ENCODE peak calls at places on chromosome 12, in five cellular contexts. B, J, P, L and Z are unnamed samples.

GRCh38 chr12:46459111-46459510 is 86.5 kb upstream of the SLC38A2 start:
- DNase-seq in B (no peak), J (no peak), P (no peak), L (no peak), Z (no peak)

GRCh38 chr12:69404851-69405365 is 45.4 kb downstream of the YEATS4 start:
- DNase-seq in B (no peak), J (no peak), P (no peak), L (no peak), Z (no peak)

GRCh38 chr12:54765652-54766051 is 88.7 kb upstream of the MUCL1 start:
- DNase-seq in B (no peak), J (no peak), P (no peak), L (no peak), Z (no peak)

GRCh38 chr12:99235381-99235780 is 412.2 kb upstream of the GARIN6 start:
- DNase-seq in B (no peak), J (no peak), P (no peak), L (no peak), Z (no peak)

GRCh38 chr12:461425-461824 is 1.7 kb downstream of the B4GALNT3 start:
- DNase-seq in B (no peak), J (no peak), P (peak), L (no peak), Z (no peak)

GRCh38 chr12:15855646-15856045 is 26.5 kb upstream of the STRAP start:
- DNase-seq in B (no peak), J (no peak), P (no peak), L (no peak), Z (no peak)

GRCh38 chr12:47340391-47341015 is 260.7 kb upstream of the AMIGO2 start:
- DNase-seq in B (no peak), J (no peak), P (no peak), L (no peak), Z (no peak)

GRCh38 chr12:6315184-6315583 is 4.7 kb downstream of the PLEKHG6 start:
- DNase-seq in B (no peak), J (no peak), P (no peak), L (no peak), Z (no peak)

GRCh38 chr12:43551971-43552559 is at the start of gene ADAMTS20:
- DNase-seq in B (no peak), J (no peak), P (no peak), L (no peak), Z (peak)

GRCh38 chr12:96141216-96141944 is 52.8 kb upstream of the ELK3 start:
- DNase-seq in B (no peak), J (no peak), P (peak), L (no peak), Z (no peak)

GRCh38 chr12:105723534-105723933 is 393.0 kb downstream of the C12orf75 start:
- DNase-seq in B (no peak), J (no peak), P (no peak), L (no peak), Z (no peak)

GRCh38 chr12:67453181-67453580 is 184.0 kb downstream of the CAND1 start:
- DNase-seq in B (no peak), J (no peak), P (no peak), L (no peak), Z (no peak)

GRCh38 chr12:109767991-109768900 is 54.6 kb downstream of the FAM222A start:
- DNase-seq in B (no peak), J (no peak), P (no peak), L (no peak), Z (peak)

GRCh38 chr12:109223868-109224267 is 85.2 kb downstream of the FOXN4 start:
- DNase-seq in B (no peak), J (no peak), P (no peak), L (no peak), Z (no peak)

GRCh38 chr12:3034067-3034750 is 43.0 kb upstream of the TSPAN9 start:
- DNase-seq in B (peak), J (peak), P (peak), L (peak), Z (peak)

GRCh38 chr12:3333583-3333982 is 157.4 kb upstream of the PRMT8 start:
- DNase-seq in B (no peak), J (no peak), P (no peak), L (no peak), Z (peak)

GRCh38 chr12:38907171-38907923 is 2.0 kb upstream of the CPNE8 start:
- DNase-seq in B (no peak), J (no peak), P (no peak), L (no peak), Z (no peak)

GRCh38 chr12:48029811-48030650 is 25.8 kb upstream of the COL2A1 start:
- DNase-seq in B (peak), J (no peak), P (no peak), L (no peak), Z (no peak)

GRCh38 chr12:23141335-23141734 is 516.4 kb downstream of the ETNK1 start:
- DNase-seq in B (no peak), J (no peak), P (no peak), L (no peak), Z (no peak)

GRCh38 chr12:52146822-52147366 is 44.9 kb downstream of the KRT80 start:
- DNase-seq in B (no peak), J (peak), P (no peak), L (no peak), Z (no peak)

GRCh38 chr12:56154246-56154771 is 1.9 kb downstream of the MYL6B start:
- DNase-seq in B (peak), J (no peak), P (no peak), L (no peak), Z (no peak)

GRCh38 chr12:119668315-119668651 is 350 bp downstream of the PRKAB1 start:
- DNase-seq in B (peak), J (no peak), P (no peak), L (no peak), Z (no peak)

GRCh38 chr12:111993290-111994150 is 19.4 kb downstream of the TMEM116 start:
- DNase-seq in B (no peak), J (no peak), P (no peak), L (peak), Z (no peak)

GRCh38 chr12:48794870-48795269 is 6.0 kb upstream of the ADCY6 start:
- DNase-seq in B (no peak), J (peak), P (no peak), L (no peak), Z (no peak)

GRCh38 chr12:60535363-60535762 is 939.5 kb downstream of the SLC16A7 start:
- DNase-seq in B (no peak), J (no peak), P (no peak), L (no peak), Z (no peak)

GRCh38 chr12:127257366-127257935 is 1009.5 kb upstream of the TMEM132C start:
- DNase-seq in B (no peak), J (no peak), P (no peak), L (no peak), Z (no peak)

GRCh38 chr12:51895378-51896135 is 7.7 kb downstream of the ANKRD33 start:
- DNase-seq in B (no peak), J (no peak), P (peak), L (no peak), Z (no peak)

GRCh38 chr12:57389033-57389432 is 41.8 kb downstream of the R3HDM2 start:
- DNase-seq in B (no peak), J (peak), P (no peak), L (no peak), Z (no peak)

GRCh38 chr12:13100610-13100881 is 2.9 kb downstream of the GSG1 start:
- DNase-seq in B (no peak), J (no peak), P (no peak), L (no peak), Z (no peak)
- H3K4me3 ChIP-seq in B (peak), J (peak), P (no peak), L (peak), Z (peak)

GRCh38 chr12:1800646-1801284 is 19.6 kb upstream of the LRTM2 start:
- DNase-seq in B (peak), J (no peak), P (peak), L (no peak), Z (peak)
- TF ChIP-seq CTCF in B (peak), J (peak), P (no peak), L (peak), Z (peak)

GRCh38 chr12:12977231-12977630 is 22.8 kb downstream of the HEBP1 start:
- DNase-seq in B (no peak), J (no peak), P (no peak), L (no peak), Z (no peak)

GRCh38 chr12:12975322-12976077 is 23.5 kb upstream of the GPRC5D start:
- DNase-seq in B (peak), J (no peak), P (peak), L (no peak), Z (peak)

GRCh38 chr12:12979151-12979550 is 20.9 kb downstream of the HEBP1 start:
- DNase-seq in B (no peak), J (no peak), P (no peak), L (no peak), Z (no peak)

GRCh38 chr12:12974211-12974610 is 22.2 kb upstream of the GPRC5D start:
- DNase-seq in B (no peak), J (no peak), P (no peak), L (no peak), Z (no peak)

DNA sequence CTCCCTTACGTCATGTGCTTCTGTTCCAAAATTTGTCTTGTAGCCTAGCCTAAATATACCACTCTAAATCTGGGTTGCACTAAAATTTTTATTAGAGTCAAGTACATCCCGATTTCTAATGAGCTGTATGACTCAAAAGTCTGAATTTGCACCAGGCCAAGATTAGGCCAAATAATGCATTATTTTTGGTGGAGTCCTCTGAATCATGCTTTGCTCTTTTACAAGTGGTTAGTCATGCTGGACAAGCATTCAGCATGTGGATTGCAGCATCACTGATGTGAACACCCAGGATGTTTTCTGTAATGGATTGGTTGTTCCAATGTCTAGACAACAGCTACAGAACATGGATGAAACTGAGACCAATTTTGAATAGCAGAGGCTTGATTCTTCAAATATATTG is 23.7 kb downstream of the HEBP1 start:
- DNase-seq in B (no peak), J (peak), P (peak), L (no peak), Z (no peak)
- H3K4me3 ChIP-seq in B (no peak), J (no peak), P (no peak), L (no peak), Z (no peak)

DNA sequence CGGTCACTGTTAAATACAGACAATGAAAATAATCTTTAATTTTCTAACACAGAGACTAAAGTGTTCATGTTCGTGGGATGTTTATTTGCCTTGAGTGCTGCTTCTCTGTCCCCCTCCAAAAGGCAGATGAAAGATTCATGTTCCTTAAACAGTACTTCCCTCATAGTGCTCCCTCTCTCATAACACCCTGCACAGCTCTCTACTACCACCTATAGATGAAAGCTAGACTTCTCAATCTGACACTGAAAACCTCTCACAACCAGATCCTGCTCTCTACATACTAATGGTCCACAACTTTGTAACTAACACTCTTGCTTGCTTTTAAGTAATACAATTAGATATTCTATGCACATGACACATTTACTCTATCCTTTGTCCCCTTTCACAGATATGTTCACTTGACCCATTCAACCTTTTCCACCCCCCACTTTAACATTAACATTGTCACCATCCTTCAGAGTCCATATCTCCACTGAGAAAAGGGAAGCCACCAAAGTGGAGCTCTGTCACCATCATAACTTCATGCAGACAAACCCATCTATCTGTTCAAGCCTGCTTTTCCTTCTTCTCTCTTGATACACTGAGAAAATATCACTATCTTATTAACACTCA is 266.4 kb upstream of the USP15 start:
- DNase-seq in B (peak), J (no peak), P (no peak), L (no peak), Z (no peak)
- TF ChIP-seq CTCF in B (peak), J (peak), P (peak), L (peak), Z (peak)

DNA sequence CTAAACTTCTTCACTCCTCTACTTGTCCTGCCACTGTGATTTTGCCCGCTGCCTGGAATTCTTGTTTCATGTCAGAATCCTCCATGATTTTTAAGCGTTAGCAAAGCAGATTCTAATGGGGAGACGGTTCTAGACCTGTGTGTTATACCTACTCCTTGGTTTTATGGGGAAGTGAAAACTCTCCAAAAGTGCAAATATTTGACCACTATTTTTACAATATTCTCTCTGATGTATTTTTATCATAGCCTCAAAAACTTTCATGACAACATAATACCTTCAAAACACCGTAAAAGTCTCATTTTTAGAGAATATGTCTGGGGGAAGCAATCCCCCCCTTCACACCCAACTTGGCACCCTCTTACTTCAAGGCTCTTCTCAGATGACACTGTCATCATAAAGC is 12.9 kb upstream of the KRAS start:
- DNase-seq in B (no peak), J (no peak), P (no peak), L (no peak), Z (no peak)
- H3K4me3 ChIP-seq in B (peak), J (no peak), P (no peak), L (no peak), Z (no peak)

GRCh38 chr12:71958056-71958455 is 19.4 kb downstream of the TPH2 start:
- DNase-seq in B (no peak), J (no peak), P (no peak), L (no peak), Z (no peak)

GRCh38 chr12:71958457-71958856 is 19.8 kb downstream of the TPH2 start:
- DNase-seq in B (no peak), J (no peak), P (no peak), L (no peak), Z (no peak)

GRCh38 chr12:71954040-71954649 is 15.5 kb downstream of the TPH2 start:
- DNase-seq in B (no peak), J (no peak), P (no peak), L (no peak), Z (no peak)

GRCh38 chr12:71955946-71956345 is 17.3 kb downstream of the TPH2 start:
- DNase-seq in B (no peak), J (no peak), P (no peak), L (no peak), Z (no peak)

DNA sequence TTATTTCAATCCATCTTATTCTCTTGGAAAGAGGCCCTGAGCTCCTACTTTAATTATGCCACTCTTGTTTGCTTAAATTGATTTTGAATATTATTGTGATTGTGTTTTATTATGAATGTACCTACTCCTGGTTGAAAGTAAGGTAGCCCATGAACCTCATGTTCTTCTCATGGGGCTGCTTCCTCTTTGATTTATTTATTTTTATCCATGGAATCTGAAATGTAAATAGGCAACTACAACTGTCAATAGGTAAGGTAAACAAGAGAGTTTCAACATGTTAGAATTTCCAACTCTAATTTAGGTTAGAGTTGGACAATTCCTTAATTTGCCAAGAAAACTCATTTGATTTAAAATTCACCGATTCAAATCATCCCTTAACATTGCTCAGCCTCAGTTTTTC is 16.2 kb downstream of the TPH2 start:
- DNase-seq in B (no peak), J (no peak), P (no peak), L (no peak), Z (no peak)
- TF ChIP-seq CTCF in B (no peak), J (no peak), P (no peak), L (no peak), Z (no peak)